ENCODE peak calls at places on chromosomes 5 and 9, in five cellular contexts. Y, I, P, K and L are unnamed samples.
A peak's percentile ranks its signal among the peaks of the same experiment; 100 is the strongest.

GRCh38 chr5:62115009-62115408 is 191.0 kb upstream of the KIF2A start:
- DNase-seq in Y (no peak), I (no peak), P (no peak), K (no peak), L (no peak)

GRCh38 chr9:91857291-91857781 is 92.7 kb downstream of the ROR2 start:
- DNase-seq in Y (no peak), I (no peak), P (peak; percentile 50), K (no peak), L (no peak)

GRCh38 chr5:108670591-108671335 is 76.9 kb upstream of the FER start:
- DNase-seq in Y (no peak), I (no peak), P (no peak), K (no peak), L (no peak)

GRCh38 chr9:33435821-33436277 is 11.5 kb downstream of the AQP3 start:
- DNase-seq in Y (no peak), I (no peak), P (no peak), K (no peak), L (no peak)

GRCh38 chr5:141476132-141476909 is 555 bp downstream of the PCDHGC3 start:
- DNase-seq in Y (peak; percentile 51), I (no peak), P (peak; percentile 85), K (peak; percentile 69), L (peak; percentile 46)

GRCh38 chr5:37005946-37006540 is 129.5 kb downstream of the NIPBL start:
- DNase-seq in Y (peak; percentile 28), I (peak; percentile 62), P (peak; percentile 39), K (no peak), L (no peak)

GRCh38 chr5:115402822-115403577 is 106.5 kb upstream of the CCDC112 start:
- DNase-seq in Y (no peak), I (peak; percentile 19), P (peak; percentile 78), K (no peak), L (no peak)

GRCh38 chr9:69818946-69819345 is 1.7 kb upstream of the CFAP95 start:
- DNase-seq in Y (no peak), I (no peak), P (peak; percentile 41), K (no peak), L (no peak)

GRCh38 chr9:113705306-113705937 is 170.7 kb upstream of the ZNF618 start:
- DNase-seq in Y (no peak), I (no peak), P (no peak), K (no peak), L (no peak)

GRCh38 chr5:148697177-148697820 is 43.0 kb upstream of the HTR4 start:
- DNase-seq in Y (no peak), I (peak; percentile 87), P (peak; percentile 56), K (no peak), L (peak; percentile 61)

GRCh38 chr5:153619706-153620105 is 129.2 kb downstream of the GRIA1 start:
- DNase-seq in Y (no peak), I (peak; percentile 19), P (peak; percentile 69), K (no peak), L (no peak)

GRCh38 chr9:130688070-130688469 is 5.5 kb upstream of the EXOSC2 start:
- DNase-seq in Y (no peak), I (no peak), P (no peak), K (no peak), L (no peak)

GRCh38 chr5:156020650-156021049 is 306.3 kb upstream of the SGCD start:
- DNase-seq in Y (no peak), I (no peak), P (no peak), K (no peak), L (no peak)

GRCh38 chr9:22147818-22148573 is 138.9 kb upstream of the CDKN2B start:
- DNase-seq in Y (no peak), I (peak; percentile 77), P (peak; percentile 98), K (no peak), L (peak; percentile 52)

GRCh38 chr5:178449163-178450060 is 140.8 kb downstream of the COL23A1 start:
- DNase-seq in Y (no peak), I (no peak), P (no peak), K (no peak), L (no peak)

GRCh38 chr5:127041571-127041970 is 11.2 kb upstream of the MARCHF3 start:
- DNase-seq in Y (no peak), I (peak; percentile 44), P (peak; percentile 60), K (no peak), L (no peak)

GRCh38 chr5:34045996-34046395 is 3.0 kb upstream of the C1QTNF3 start:
- DNase-seq in Y (no peak), I (peak; percentile 87), P (peak; percentile 82), K (no peak), L (no peak)

GRCh38 chr5:149452007-149452664 is 73.0 kb upstream of the IL17B start:
- DNase-seq in Y (no peak), I (no peak), P (peak; percentile 53), K (peak; percentile 49), L (no peak)

GRCh38 chr5:45335346-45335745 is 360.8 kb downstream of the HCN1 start:
- DNase-seq in Y (no peak), I (no peak), P (no peak), K (no peak), L (no peak)

GRCh38 chr5:103031607-103032006 is 88.3 kb downstream of the GIN1 start:
- DNase-seq in Y (no peak), I (peak; percentile 51), P (no peak), K (no peak), L (no peak)

GRCh38 chr5:74616236-74617146 is 24.0 kb downstream of the ENC1 start:
- DNase-seq in Y (no peak), I (no peak), P (no peak), K (no peak), L (no peak)

GRCh38 chr9:78122631-78123030 is 91.0 kb upstream of the GNAQ start:
- DNase-seq in Y (no peak), I (peak; percentile 75), P (no peak), K (no peak), L (no peak)

GRCh38 chr5:11791777-11792176 is 112.5 kb downstream of the CTNND2 start:
- DNase-seq in Y (no peak), I (peak; percentile 82), P (no peak), K (no peak), L (no peak)

GRCh38 chr9:3865373-3865772 is 339.6 kb upstream of the RFX3 start:
- DNase-seq in Y (no peak), I (peak; percentile 21), P (peak; percentile 81), K (no peak), L (no peak)

GRCh38 chr9:19119241-19119640 is 8.1 kb downstream of the PLIN2 start:
- DNase-seq in Y (no peak), I (no peak), P (no peak), K (no peak), L (no peak)

GRCh38 chr5:76716456-76717157 is 681 bp downstream of the F2R start:
- DNase-seq in Y (no peak), I (no peak), P (no peak), K (peak; percentile 38), L (no peak)

GRCh38 chr5:161230222-161230621 is 316.3 kb downstream of the GABRB2 start:
- DNase-seq in Y (no peak), I (no peak), P (no peak), K (no peak), L (no peak)

GRCh38 chr5:61805101-61805500 is 473.0 kb downstream of the ZSWIM6 start:
- DNase-seq in Y (no peak), I (peak; percentile 71), P (peak; percentile 60), K (no peak), L (peak; percentile 33)

GRCh38 chr9:138043411-138044345 is 166.1 kb downstream of the CACNA1B start:
- DNase-seq in Y (no peak), I (no peak), P (no peak), K (no peak), L (no peak)

GRCh38 chr5:10595678-10596309 is 31.9 kb downstream of the ANKRD33B start:
- DNase-seq in Y (peak; percentile 77), I (peak; percentile 99), P (peak; percentile 92), K (no peak), L (no peak)
- H3K4me3 ChIP-seq in Y (peak overlapping the region; percentile 35), I (peak overlapping the region; percentile 7), P (peak overlapping the region; percentile 7), K (no peak overlapping the region), L (no peak overlapping the region)

DNA sequence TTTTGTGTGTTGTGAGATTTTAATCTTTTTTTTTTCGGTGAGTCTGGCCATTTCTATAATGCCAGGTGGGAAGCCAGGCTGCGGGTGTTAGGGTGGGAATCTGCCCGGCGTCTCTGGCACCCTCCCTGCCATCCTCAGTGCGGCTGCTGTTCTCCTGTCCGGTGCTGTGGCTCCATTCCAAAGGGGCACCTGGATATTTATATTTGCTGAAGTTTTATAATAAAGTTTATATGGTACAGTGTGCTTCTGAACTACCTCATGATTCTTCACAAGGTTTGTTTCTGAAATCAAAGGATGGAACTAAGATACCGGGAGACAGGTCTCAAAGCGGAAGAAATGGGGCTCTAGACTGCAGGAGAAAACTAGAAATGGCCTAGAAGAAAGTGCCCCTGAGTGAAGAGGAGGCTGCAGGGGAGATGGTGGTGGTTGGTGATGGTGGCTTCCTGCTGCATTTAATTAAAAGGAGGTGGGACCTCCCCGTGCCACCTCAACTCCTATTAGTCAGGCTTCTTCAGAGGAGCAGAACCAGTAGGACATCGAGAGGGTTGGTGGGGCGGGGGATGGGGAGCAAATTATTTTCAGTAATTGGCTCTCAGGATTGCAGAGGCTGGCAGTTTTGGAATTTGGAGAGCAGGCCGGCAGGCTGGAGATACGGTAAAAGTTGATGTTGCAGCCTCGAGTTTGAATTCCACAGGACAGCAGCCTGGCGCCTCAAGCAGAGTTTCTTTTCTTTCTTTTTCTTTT is 102.2 kb upstream of the ICE1 start:
- DNase-seq in Y (no peak), I (no peak), P (no peak), K (no peak), L (no peak)
- TF ChIP-seq CTCF in Y (no peak), I (no peak), P (no peak), K (no peak), L (no peak)

GRCh38 chr5:143084452-143084851 is 314.3 kb downstream of the ARHGAP26 start:
- DNase-seq in Y (no peak), I (no peak), P (no peak), K (no peak), L (no peak)

GRCh38 chr5:143085319-143085917 is 315.2 kb downstream of the ARHGAP26 start:
- DNase-seq in Y (no peak), I (no peak), P (no peak), K (no peak), L (no peak)

GRCh38 chr5:143083006-143083405 is 312.8 kb downstream of the ARHGAP26 start:
- DNase-seq in Y (no peak), I (peak; percentile 52), P (no peak), K (no peak), L (no peak)

DNA sequence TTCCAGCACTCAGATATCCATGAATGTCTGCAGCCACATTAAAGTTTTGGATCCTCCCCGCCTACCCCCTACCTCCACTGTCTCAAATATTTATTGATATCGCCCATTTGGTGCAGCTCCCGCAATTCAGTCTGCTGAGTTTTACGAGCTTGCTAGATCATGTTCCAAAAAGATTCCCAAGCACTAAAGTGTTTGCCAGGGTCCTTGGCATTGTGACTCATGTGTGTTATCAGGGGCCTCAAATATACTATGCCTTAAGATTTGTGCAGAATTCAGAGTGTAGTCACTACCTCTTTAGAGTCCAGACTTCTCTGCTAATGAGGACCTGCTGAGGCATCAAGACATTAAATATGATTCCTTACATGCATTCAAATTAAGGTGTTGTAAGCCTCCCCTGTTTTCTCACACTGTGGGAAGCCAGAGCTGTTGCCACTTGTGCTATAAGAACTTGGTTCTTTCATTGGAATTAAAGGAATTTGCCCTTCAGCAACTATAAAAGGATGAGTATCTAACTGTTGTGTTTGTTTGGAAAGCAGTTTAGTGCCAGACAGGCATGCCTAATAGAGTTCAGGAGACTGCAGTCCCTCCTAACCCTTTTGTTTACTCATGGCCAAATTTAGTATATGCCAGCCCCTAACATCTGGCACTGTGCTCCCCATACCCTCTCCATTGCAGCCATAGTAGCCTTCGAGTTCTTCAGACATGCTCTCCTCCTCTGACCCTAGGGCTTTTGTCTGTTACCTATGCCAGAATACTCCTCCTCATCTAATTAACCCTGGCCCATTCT is 316.4 kb downstream of the NR3C1 start:
- DNase-seq in Y (no peak), I (peak; percentile 82), P (peak; percentile 44), K (no peak), L (peak; percentile 77)
- H3K4me3 ChIP-seq in Y (no peak overlapping the region), I (no peak overlapping the region), P (no peak overlapping the region), K (no peak overlapping the region), L (no peak overlapping the region)

GRCh38 chr5:157324237-157324636 is 58.3 kb downstream of the CYFIP2 start:
- DNase-seq in Y (no peak), I (no peak), P (no peak), K (no peak), L (no peak)
- TF ChIP-seq CTCF in Y (peak; percentile 28), I (peak; percentile 66), P (peak; percentile 40), K (no peak), L (no peak)